ENCODE peak calls at places on chromosomes 2 and 18, in seven cellular contexts. R is glomerular endothelial cell; V is glutamatergic neuron; A is activated naive CD4-positive, alpha-beta T cell; E is NCI-H1436; L is non-pigmented ciliary epithelial cell; Z is endothelial cell. J is an unnamed sample.

GRCh38 chr18:12476955-12477354 is 69.2 kb downstream of the PRELID3A start:
- DNase-seq in A (no peak), E (no peak), V (no peak), R (no peak), Z (no peak), L (no peak), J (no peak)

GRCh38 chr2:24111407-24111861 is 11.7 kb downstream of the PFN4 start:
- DNase-seq in L (no peak), Z (no peak), R (no peak), E (no peak), V (no peak), A (no peak), J (no peak)

GRCh38 chr18:79203017-79203605 is 133.9 kb downstream of the ATP9B start:
- DNase-seq in A (no peak), L (no peak), R (no peak), Z (no peak), E (no peak), V (no peak), J (peak; percentile 28)

GRCh38 chr2:187996630-187997029 is 295.0 kb upstream of the GULP1 start:
- DNase-seq in E (no peak), A (no peak), R (no peak), V (no peak), Z (no peak), L (no peak), J (no peak)

GRCh38 chr2:71555798-71556454 is 102.6 kb downstream of the DYSF start:
- DNase-seq in A (no peak), V (no peak), E (no peak), Z (no peak), L (no peak), R (no peak), J (no peak)

GRCh38 chr2:144032566-144032965 is 487.4 kb downstream of the ZEB2 start:
- DNase-seq in Z (no peak), L (no peak), A (no peak), V (no peak), R (no peak), E (no peak), J (no peak)

GRCh38 chr2:236210536-236210935 is 42.4 kb upstream of the GBX2 start:
- DNase-seq in Z (no peak), V (no peak), R (no peak), A (no peak), E (no peak), L (no peak), J (no peak)

GRCh38 chr18:77133920-77134496 is 1.4 kb upstream of the MBP start:
- DNase-seq in A (no peak), Z (no peak), R (no peak), E (no peak), V (peak; percentile 84), L (no peak), J (no peak)

GRCh38 chr2:220855296-220855695 is 716.8 kb downstream of the EPHA4 start:
- DNase-seq in L (peak; percentile 40), V (no peak), Z (no peak), R (no peak), A (no peak), E (no peak), J (peak; percentile 64)

GRCh38 chr2:219252084-219252483 is 959 bp upstream of the TUBA4B start:
- DNase-seq in Z (no peak), A (peak; percentile 12), V (no peak), R (no peak), E (no peak), L (no peak), J (no peak)

GRCh38 chr2:144452169-144453038 is 67.5 kb downstream of the ZEB2 start:
- DNase-seq in E (no peak), V (no peak), A (no peak), L (no peak), Z (peak; percentile 58), R (no peak), J (no peak)

GRCh38 chr18:59075923-59076322 is 63.8 kb upstream of the SEC11C start:
- DNase-seq in A (no peak), V (no peak), E (no peak), L (no peak), R (no peak), Z (no peak), J (no peak)

GRCh38 chr18:67951166-67951565 is 434.6 kb upstream of the DSEL start:
- DNase-seq in A (no peak), R (no peak), V (no peak), L (no peak), Z (no peak), E (no peak), J (no peak)

GRCh38 chr2:55519908-55520885 is 679 bp downstream of the CFAP36 start:
- DNase-seq in E (no peak), Z (no peak), R (no peak), A (peak; percentile 8), V (peak; percentile 19), L (no peak), J (no peak)

GRCh38 chr18:28805491-28805890 is 628.6 kb upstream of the CDH2 start:
- DNase-seq in Z (no peak), R (no peak), L (no peak), V (no peak), E (no peak), A (no peak), J (no peak)

GRCh38 chr2:164839914-164840457 is 1.6 kb downstream of the COBLL1 start:
- DNase-seq in V (no peak), R (peak; percentile 86), E (no peak), L (no peak), Z (no peak), A (no peak), J (peak; percentile 73)

GRCh38 chr2:29459445-29460179 is 344.4 kb downstream of the CLIP4 start:
- DNase-seq in L (peak; percentile 73), A (no peak), V (no peak), E (no peak), R (no peak), Z (no peak), J (no peak)

GRCh38 chr18:14974576-14974975 is 226.6 kb downstream of the ANKRD30B start:
- DNase-seq in A (no peak), R (no peak), L (no peak), Z (no peak), E (no peak), V (no peak), J (no peak)

J was measured in keratinocyte.